ENCODE peak calls at places on chromosomes 5 and 9, in four cellular contexts. Z is H1, N is IMR-90, B is mesendoderm. A is an unnamed sample.

GRCh38 chr9:126342621-126343031 is 16.0 kb downstream of the MVB12B start:
- DNase-seq in Z (no peak), N (no peak), B (no peak), A (no peak)

GRCh38 chr5:99169309-99169708 is 240.5 kb upstream of the CHD1 start:
- DNase-seq in Z (no peak), N (no peak), B (peak; percentile 54), A (no peak)

GRCh38 chr5:74934949-74935751 is 69.0 kb upstream of the FAM169A start:
- DNase-seq in Z (no peak), N (peak; percentile 50), B (peak; percentile 78), A (no peak)

GRCh38 chr9:135890896-135891631 is 16.3 kb downstream of the CAMSAP1 start:
- DNase-seq in Z (no peak), N (no peak), B (no peak), A (no peak)

GRCh38 chr9:117073071-117073470 is 341.8 kb downstream of the ASTN2 start:
- DNase-seq in Z (no peak), N (no peak), B (peak; percentile 55), A (peak; percentile 49)

GRCh38 chr9:108130896-108131295 is 641.3 kb upstream of the KLF4 start:
- DNase-seq in Z (no peak), N (no peak), B (no peak), A (no peak)

GRCh38 chr5:178468196-178468685 is 122.0 kb downstream of the COL23A1 start:
- DNase-seq in Z (no peak), N (no peak), B (no peak), A (no peak)

GRCh38 chr5:1661831-1662558 is 137.6 kb downstream of the MRPL36 start:
- DNase-seq in Z (no peak), N (no peak), B (no peak), A (peak; percentile 23)

GRCh38 chr5:40497573-40497972 is 182.1 kb upstream of the PTGER4 start:
- DNase-seq in Z (no peak), N (peak; percentile 65), B (peak; percentile 69), A (no peak)

GRCh38 chr5:138230261-138230660 is 17.1 kb upstream of the CDC23 start:
- DNase-seq in Z (no peak), N (peak; percentile 5), B (peak; percentile 96), A (no peak)

GRCh38 chr9:37324261-37324683 is 98.2 kb upstream of the GRHPR start:
- DNase-seq in Z (no peak), N (peak; percentile 53), B (peak; percentile 1), A (no peak)

GRCh38 chr5:1182360-1182632 is 19.1 kb upstream of the SLC6A19 start:
- DNase-seq in Z (no peak), N (no peak), B (no peak), A (no peak)

GRCh38 chr5:143010335-143010734 is 240.2 kb downstream of the ARHGAP26 start:
- DNase-seq in Z (no peak), N (no peak), B (no peak), A (no peak)

GRCh38 chr5:1056611-1057484 is 48.2 kb downstream of the NKD2 start:
- DNase-seq in Z (no peak), N (no peak), B (no peak), A (no peak)

GRCh38 chr9:115672477-115673316 is 480.9 kb upstream of the PAPPA start:
- DNase-seq in Z (no peak), N (peak; percentile 99), B (peak; percentile 90), A (no peak)

GRCh38 chr5:116514521-116514920 is 60.1 kb downstream of the SEMA6A start:
- DNase-seq in Z (no peak), N (no peak), B (no peak), A (no peak)

GRCh38 chr5:757931-758697 is 26.4 kb downstream of the ZDHHC11B start:
- DNase-seq in Z (no peak), N (no peak), B (peak; percentile 92), A (peak; percentile 60)

GRCh38 chr5:78586251-78586650 is 62.3 kb downstream of the LHFPL2 start:
- DNase-seq in Z (no peak), N (peak; percentile 100), B (no peak), A (no peak)

GRCh38 chr5:81755320-81755719 is 4.4 kb upstream of the SSBP2 start:
- DNase-seq in Z (no peak), N (peak; percentile 89), B (peak; percentile 96), A (peak; percentile 75)

GRCh38 chr5:101677961-101678360 is 618.1 kb downstream of the SLCO4C1 start:
- DNase-seq in Z (no peak), N (no peak), B (peak; percentile 86), A (no peak)

GRCh38 chr5:6740586-6741150 is 27.4 kb downstream of the TENT4A start:
- DNase-seq in Z (no peak), N (no peak), B (no peak), A (no peak)

GRCh38 chr9:97900738-97901565 is 21.3 kb downstream of the TRMO start:
- DNase-seq in Z (no peak), N (peak; percentile 55), B (peak; percentile 47), A (no peak)

GRCh38 chr9:136122425-136123383 is 4.0 kb upstream of the TMEM250 start:
- DNase-seq in Z (no peak), N (peak; percentile 34), B (peak; percentile 57), A (peak; percentile 75)

GRCh38 chr9:109246533-109246932 is 74.3 kb downstream of the EPB41L4B start:
- DNase-seq in Z (no peak), N (no peak), B (no peak), A (no peak)

GRCh38 chr5:150208187-150209015 is 18.5 kb downstream of the SLC6A7 start:
- DNase-seq in Z (no peak), N (peak; percentile 79), B (peak; percentile 19), A (no peak)

GRCh38 chr5:78509884-78510769 is 138.4 kb downstream of the LHFPL2 start:
- DNase-seq in Z (no peak), N (no peak), B (peak; percentile 80), A (peak; percentile 76)

GRCh38 chr9:79123419-79123818 is 448.3 kb upstream of the TLE4 start:
- DNase-seq in Z (no peak), N (peak; percentile 48), B (no peak), A (no peak)

GRCh38 chr5:89064691-89065207 is 181.8 kb upstream of the MEF2C start:
- DNase-seq in Z (no peak), N (no peak), B (peak; percentile 4), A (no peak)

GRCh38 chr5:154467655-154468354 is 10.2 kb downstream of the HAND1 start:
- DNase-seq in Z (no peak), N (peak; percentile 53), B (peak; percentile 84), A (peak; percentile 88)

GRCh38 chr5:96258692-96259091 is 174.4 kb downstream of the PCSK1 start:
- DNase-seq in Z (no peak), N (no peak), B (no peak), A (no peak)

GRCh38 chr5:96259211-96259772 is 173.8 kb downstream of the PCSK1 start:
- DNase-seq in Z (no peak), N (peak; percentile 74), B (peak; percentile 10), A (no peak)

GRCh38 chr5:96257904-96258303 is 175.1 kb downstream of the PCSK1 start:
- DNase-seq in Z (no peak), N (peak; percentile 91), B (no peak), A (no peak)

GRCh38 chr5:96254980-96255681 is 177.9 kb downstream of the PCSK1 start:
- DNase-seq in Z (no peak), N (peak; percentile 94), B (no peak), A (no peak)

DNA sequence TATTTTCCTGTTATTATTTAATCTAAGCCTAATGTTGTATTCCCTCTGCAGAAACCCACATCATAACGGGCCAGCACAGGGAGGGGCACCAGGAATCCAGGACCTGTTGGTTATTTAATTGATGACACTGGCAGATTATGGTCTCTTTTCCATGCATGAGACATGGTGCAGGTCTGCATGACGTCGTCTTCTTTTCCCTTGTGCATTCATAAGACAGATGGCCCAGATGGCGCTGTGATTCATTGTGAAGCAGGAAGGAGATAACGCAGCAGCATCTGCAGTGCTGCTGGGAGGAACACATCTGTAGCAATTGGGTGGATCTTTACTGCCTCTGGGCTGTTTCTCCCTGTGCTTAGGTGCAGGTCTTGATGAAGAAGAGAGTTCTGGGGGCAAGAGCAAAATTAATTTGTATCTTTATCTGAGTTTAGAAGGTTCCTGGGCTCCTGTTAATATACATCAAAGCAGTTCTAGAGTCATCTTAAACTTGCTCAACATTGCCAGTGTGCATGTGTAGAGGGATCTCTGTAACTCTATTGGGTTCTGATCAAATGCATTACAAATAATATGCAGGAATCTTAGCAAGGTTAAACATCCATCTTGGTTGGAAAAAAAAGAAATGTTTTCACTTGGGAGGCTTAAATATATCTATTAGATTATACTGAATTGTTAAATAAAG is 176.1 kb downstream of the PCSK1 start:
- DNase-seq in Z (no peak), N (peak; percentile 96), B (peak; percentile 41), A (no peak)
- H4K5ac ChIP-seq in Z (no peak overlapping the region), N (peak overlapping the region; percentile 9), B (no peak overlapping the region), A (no peak overlapping the region)

GRCh38 chr5:137144656-137145055 is 354.5 kb downstream of the SPOCK1 start:
- DNase-seq in Z (no peak), N (no peak), B (no peak), A (no peak)
- H4K5ac ChIP-seq in Z (no peak overlapping the region), N (no peak overlapping the region), B (no peak overlapping the region), A (no peak overlapping the region)

GRCh38 chr9:133210202-133210532 is 1.1 kb upstream of the OBP2B start:
- DNase-seq in Z (no peak), N (no peak), B (no peak), A (no peak)

GRCh38 chr9:133205996-133206931 is 2.8 kb downstream of the OBP2B start:
- DNase-seq in Z (no peak), N (no peak), B (no peak), A (peak; percentile 25)

GRCh38 chr9:133207540-133208170 is 1.4 kb downstream of the OBP2B start:
- DNase-seq in Z (no peak), N (no peak), B (no peak), A (no peak)

GRCh38 chr9:133207021-133207531 is 2.0 kb downstream of the OBP2B start:
- DNase-seq in Z (no peak), N (no peak), B (no peak), A (peak; percentile 21)

DNA sequence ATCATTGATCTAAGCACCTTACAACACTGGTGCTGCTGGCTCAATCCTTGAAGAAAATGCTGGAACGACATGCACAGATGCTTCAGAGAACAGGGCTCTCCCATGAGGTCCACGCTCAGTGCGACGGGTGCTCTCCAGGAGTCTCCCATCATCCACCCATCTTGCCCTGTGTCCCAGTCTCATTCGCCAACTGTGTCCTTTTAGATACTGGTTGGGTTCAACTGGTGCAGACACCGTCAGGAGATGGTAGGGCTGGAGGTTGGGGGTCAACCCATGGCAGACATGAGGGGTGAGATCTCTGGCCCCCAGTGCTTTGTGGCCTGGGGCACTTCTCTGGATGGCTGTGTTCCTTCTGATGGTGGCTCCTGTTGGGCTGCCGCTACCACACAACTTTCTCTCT is 1.6 kb upstream of the OBP2B start:
- DNase-seq in Z (no peak), N (no peak), B (no peak), A (no peak)
- H4K5ac ChIP-seq in Z (no peak overlapping the region), N (no peak overlapping the region), B (no peak overlapping the region), A (no peak overlapping the region)

GRCh38 chr9:113567361-113568080 is 104.0 kb downstream of the RGS3 start:
- DNase-seq in Z (no peak), N (no peak), B (no peak), A (no peak)
- H4K5ac ChIP-seq in Z (no peak overlapping the region), N (no peak overlapping the region), B (no peak overlapping the region), A (no peak overlapping the region)

GRCh38 chr9:11506980-11507379 is 894.2 kb upstream of the PTPRD start:
- DNase-seq in Z (no peak), N (no peak), B (no peak), A (no peak)
- H4K5ac ChIP-seq in Z (no peak overlapping the region), N (no peak overlapping the region), B (no peak overlapping the region), A (no peak overlapping the region)